ENCODE peak calls at places on chromosomes 6 and 20, in four cellular contexts. F, W, J and V are unnamed samples.
A peak's percentile ranks its signal among the peaks of the same experiment; 100 is the strongest.

GRCh38 chr6:24497254-24497989 is 2.7 kb downstream of the ALDH5A1 start:
- ATAC-seq in F (no peak), W (no peak), J (no peak), V (peak; percentile 5)

GRCh38 chr6:3868544-3868943 is 19.4 kb downstream of the FAM50B start:
- ATAC-seq in F (no peak), W (no peak), J (no peak), V (no peak)

GRCh38 chr20:45948261-45948733 is 13.8 kb downstream of the PCIF1 start:
- ATAC-seq in F (no peak), W (peak; percentile 2), J (no peak), V (peak; percentile 48)

GRCh38 chr20:57680934-57681914 is 28.6 kb downstream of the PMEPA1 start:
- ATAC-seq in F (peak; percentile 9), W (no peak), J (no peak), V (peak; percentile 69)

GRCh38 chr20:19889011-19889953 is 127.9 kb upstream of the NAA20 start:
- ATAC-seq in F (peak; percentile 44), W (peak; percentile 81), J (peak; percentile 75), V (no peak)

GRCh38 chr6:30915591-30915946 is 1.5 kb downstream of the VARS2 start:
- ATAC-seq in F (peak; percentile 64), W (peak; percentile 46), J (peak; percentile 47), V (no peak)

GRCh38 chr6:149895702-149896310 is 2.1 kb downstream of the RAET1E start:
- ATAC-seq in F (no peak), W (peak; percentile 81), J (peak; percentile 75), V (no peak)

GRCh38 chr20:51531141-51531710 is 11.3 kb downstream of the NFATC2 start:
- ATAC-seq in F (no peak), W (no peak), J (no peak), V (peak; percentile 74)

GRCh38 chr6:146879406-146880117 is 280.8 kb downstream of the ADGB start:
- ATAC-seq in F (no peak), W (no peak), J (no peak), V (no peak)

GRCh38 chr20:5065489-5066383 is 54.0 kb downstream of the PCNA start:
- ATAC-seq in F (no peak), W (peak; percentile 62), J (peak; percentile 68), V (no peak)

GRCh38 chr6:130908188-130908587 is 81.0 kb downstream of the SMLR1 start:
- ATAC-seq in F (no peak), W (no peak), J (no peak), V (no peak)